ENCODE peak calls at places on chromosomes 2 and 18, in four cellular contexts. One of them, this sample, is unnamed.

GRCh38 chr2:189372688-189373257 is 68.5 kb upstream of the WDR75 start:
- DNase-seq in stimulated activated CD4-positive, alpha-beta T cell treated with anti-CD3 and anti-CD28 coated beads, Interleukin-1b, Interleukin-23, amount 100 ng/mL, for 24 hours: no peak
- DNase-seq in stimulated activated CD8-positive, alpha-beta memory T cell treated with anti-CD3 and anti-CD28 coated beads, Interleukin-2, amount 100 ng/mL, for 1 hour: no peak
- DNase-seq in iPS DF 6.9: no peak
- DNase-seq in this sample: no peak

GRCh38 chr2:218783612-218784169 is 1.7 kb downstream of the CYP27A1 start:
- DNase-seq in stimulated activated CD8-positive, alpha-beta memory T cell treated with anti-CD3 and anti-CD28 coated beads, Interleukin-2, amount 100 ng/mL, for 1 hour: no peak
- DNase-seq in stimulated activated CD4-positive, alpha-beta T cell treated with anti-CD3 and anti-CD28 coated beads, Interleukin-1b, Interleukin-23, amount 100 ng/mL, for 24 hours: no peak
- DNase-seq in iPS DF 6.9: no peak
- DNase-seq in this sample: no peak

GRCh38 chr2:45825001-45825651 is 173.7 kb downstream of the PRKCE start:
- DNase-seq in iPS DF 6.9: no peak
- DNase-seq in stimulated activated CD4-positive, alpha-beta T cell treated with anti-CD3 and anti-CD28 coated beads, Interleukin-1b, Interleukin-23, amount 100 ng/mL, for 24 hours: no peak
- DNase-seq in stimulated activated CD8-positive, alpha-beta memory T cell treated with anti-CD3 and anti-CD28 coated beads, Interleukin-2, amount 100 ng/mL, for 1 hour: no peak
- DNase-seq in this sample: no peak

GRCh38 chr18:28075501-28075900 is 101.4 kb downstream of the CDH2 start:
- DNase-seq in stimulated activated CD4-positive, alpha-beta T cell treated with anti-CD3 and anti-CD28 coated beads, Interleukin-1b, Interleukin-23, amount 100 ng/mL, for 24 hours: no peak
- DNase-seq in stimulated activated CD8-positive, alpha-beta memory T cell treated with anti-CD3 and anti-CD28 coated beads, Interleukin-2, amount 100 ng/mL, for 1 hour: no peak
- DNase-seq in iPS DF 6.9: no peak
- DNase-seq in this sample: no peak

GRCh38 chr2:190470256-190470826 is 62.2 kb downstream of the MFSD6 start:
- DNase-seq in stimulated activated CD8-positive, alpha-beta memory T cell treated with anti-CD3 and anti-CD28 coated beads, Interleukin-2, amount 100 ng/mL, for 1 hour: no peak
- DNase-seq in stimulated activated CD4-positive, alpha-beta T cell treated with anti-CD3 and anti-CD28 coated beads, Interleukin-1b, Interleukin-23, amount 100 ng/mL, for 24 hours: no peak
- DNase-seq in iPS DF 6.9: no peak
- DNase-seq in this sample: no peak

GRCh38 chr2:237161239-237161638 is 75.5 kb downstream of the COPS8 start:
- DNase-seq in iPS DF 6.9: no peak
- DNase-seq in stimulated activated CD4-positive, alpha-beta T cell treated with anti-CD3 and anti-CD28 coated beads, Interleukin-1b, Interleukin-23, amount 100 ng/mL, for 24 hours: no peak
- DNase-seq in stimulated activated CD8-positive, alpha-beta memory T cell treated with anti-CD3 and anti-CD28 coated beads, Interleukin-2, amount 100 ng/mL, for 1 hour: no peak
- DNase-seq in this sample: no peak

GRCh38 chr2:222468338-222468737 is 44.0 kb downstream of the SGPP2 start:
- DNase-seq in stimulated activated CD4-positive, alpha-beta T cell treated with anti-CD3 and anti-CD28 coated beads, Interleukin-1b, Interleukin-23, amount 100 ng/mL, for 24 hours: no peak
- DNase-seq in iPS DF 6.9: no peak
- DNase-seq in stimulated activated CD8-positive, alpha-beta memory T cell treated with anti-CD3 and anti-CD28 coated beads, Interleukin-2, amount 100 ng/mL, for 1 hour: no peak
- DNase-seq in this sample: no peak

GRCh38 chr2:86271248-86271647 is 66.2 kb downstream of the REEP1 start:
- DNase-seq in iPS DF 6.9: no peak
- DNase-seq in stimulated activated CD4-positive, alpha-beta T cell treated with anti-CD3 and anti-CD28 coated beads, Interleukin-1b, Interleukin-23, amount 100 ng/mL, for 24 hours: no peak
- DNase-seq in stimulated activated CD8-positive, alpha-beta memory T cell treated with anti-CD3 and anti-CD28 coated beads, Interleukin-2, amount 100 ng/mL, for 1 hour: no peak
- DNase-seq in this sample: no peak

GRCh38 chr2:237996041-237996593 is 29.3 kb downstream of the UBE2F start:
- DNase-seq in stimulated activated CD4-positive, alpha-beta T cell treated with anti-CD3 and anti-CD28 coated beads, Interleukin-1b, Interleukin-23, amount 100 ng/mL, for 24 hours: no peak
- DNase-seq in iPS DF 6.9: no peak
- DNase-seq in stimulated activated CD8-positive, alpha-beta memory T cell treated with anti-CD3 and anti-CD28 coated beads, Interleukin-2, amount 100 ng/mL, for 1 hour: no peak
- DNase-seq in this sample: no peak

GRCh38 chr2:84886791-84887190 is 5.9 kb upstream of the TRABD2A start:
- DNase-seq in iPS DF 6.9: no peak
- DNase-seq in stimulated activated CD8-positive, alpha-beta memory T cell treated with anti-CD3 and anti-CD28 coated beads, Interleukin-2, amount 100 ng/mL, for 1 hour: no peak
- DNase-seq in stimulated activated CD4-positive, alpha-beta T cell treated with anti-CD3 and anti-CD28 coated beads, Interleukin-1b, Interleukin-23, amount 100 ng/mL, for 24 hours: no peak
- DNase-seq in this sample: no peak

GRCh38 chr2:41994661-41995060 is 53.2 kb upstream of the PKDCC start:
- DNase-seq in stimulated activated CD4-positive, alpha-beta T cell treated with anti-CD3 and anti-CD28 coated beads, Interleukin-1b, Interleukin-23, amount 100 ng/mL, for 24 hours: no peak
- DNase-seq in stimulated activated CD8-positive, alpha-beta memory T cell treated with anti-CD3 and anti-CD28 coated beads, Interleukin-2, amount 100 ng/mL, for 1 hour: no peak
- DNase-seq in iPS DF 6.9: no peak
- DNase-seq in this sample: no peak

GRCh38 chr2:183607995-183608394 is 483.8 kb downstream of the NUP35 start:
- DNase-seq in stimulated activated CD4-positive, alpha-beta T cell treated with anti-CD3 and anti-CD28 coated beads, Interleukin-1b, Interleukin-23, amount 100 ng/mL, for 24 hours: no peak
- DNase-seq in stimulated activated CD8-positive, alpha-beta memory T cell treated with anti-CD3 and anti-CD28 coated beads, Interleukin-2, amount 100 ng/mL, for 1 hour: no peak
- DNase-seq in iPS DF 6.9: no peak
- DNase-seq in this sample: no peak

GRCh38 chr2:25528173-25528572 is 145.2 kb downstream of the DTNB start:
- DNase-seq in iPS DF 6.9: no peak
- DNase-seq in stimulated activated CD8-positive, alpha-beta memory T cell treated with anti-CD3 and anti-CD28 coated beads, Interleukin-2, amount 100 ng/mL, for 1 hour: no peak
- DNase-seq in stimulated activated CD4-positive, alpha-beta T cell treated with anti-CD3 and anti-CD28 coated beads, Interleukin-1b, Interleukin-23, amount 100 ng/mL, for 24 hours: no peak
- DNase-seq in this sample: no peak

GRCh38 chr2:34105015-34105767 is 506.1 kb upstream of the FAM98A start:
- DNase-seq in iPS DF 6.9: no peak
- DNase-seq in stimulated activated CD4-positive, alpha-beta T cell treated with anti-CD3 and anti-CD28 coated beads, Interleukin-1b, Interleukin-23, amount 100 ng/mL, for 24 hours: no peak
- DNase-seq in stimulated activated CD8-positive, alpha-beta memory T cell treated with anti-CD3 and anti-CD28 coated beads, Interleukin-2, amount 100 ng/mL, for 1 hour: no peak
- DNase-seq in this sample: no peak

GRCh38 chr2:21288732-21289506 is 165.2 kb downstream of the TDRD15 start:
- DNase-seq in stimulated activated CD4-positive, alpha-beta T cell treated with anti-CD3 and anti-CD28 coated beads, Interleukin-1b, Interleukin-23, amount 100 ng/mL, for 24 hours: no peak
- DNase-seq in stimulated activated CD8-positive, alpha-beta memory T cell treated with anti-CD3 and anti-CD28 coated beads, Interleukin-2, amount 100 ng/mL, for 1 hour: no peak
- DNase-seq in iPS DF 6.9: no peak
- DNase-seq in this sample: no peak

GRCh38 chr18:64720781-64721464 is 572.0 kb upstream of the LINC00305 start:
- DNase-seq in stimulated activated CD4-positive, alpha-beta T cell treated with anti-CD3 and anti-CD28 coated beads, Interleukin-1b, Interleukin-23, amount 100 ng/mL, for 24 hours: no peak
- DNase-seq in stimulated activated CD8-positive, alpha-beta memory T cell treated with anti-CD3 and anti-CD28 coated beads, Interleukin-2, amount 100 ng/mL, for 1 hour: no peak
- DNase-seq in iPS DF 6.9: no peak
- DNase-seq in this sample: no peak

GRCh38 chr18:3256693-3257626 is 5.0 kb upstream of the MYL12B start:
- DNase-seq in stimulated activated CD8-positive, alpha-beta memory T cell treated with anti-CD3 and anti-CD28 coated beads, Interleukin-2, amount 100 ng/mL, for 1 hour: no peak
- DNase-seq in stimulated activated CD4-positive, alpha-beta T cell treated with anti-CD3 and anti-CD28 coated beads, Interleukin-1b, Interleukin-23, amount 100 ng/mL, for 24 hours: no peak
- DNase-seq in iPS DF 6.9: no peak
- DNase-seq in this sample: no peak

GRCh38 chr2:100178085-100178788 is 35.8 kb upstream of the AFF3 start:
- DNase-seq in iPS DF 6.9: peak
- DNase-seq in stimulated activated CD8-positive, alpha-beta memory T cell treated with anti-CD3 and anti-CD28 coated beads, Interleukin-2, amount 100 ng/mL, for 1 hour: no peak
- DNase-seq in stimulated activated CD4-positive, alpha-beta T cell treated with anti-CD3 and anti-CD28 coated beads, Interleukin-1b, Interleukin-23, amount 100 ng/mL, for 24 hours: no peak
- DNase-seq in this sample: no peak

GRCh38 chr2:68853035-68853434 is 18.2 kb downstream of the BMP10 start:
- DNase-seq in iPS DF 6.9: no peak
- DNase-seq in stimulated activated CD4-positive, alpha-beta T cell treated with anti-CD3 and anti-CD28 coated beads, Interleukin-1b, Interleukin-23, amount 100 ng/mL, for 24 hours: no peak
- DNase-seq in stimulated activated CD8-positive, alpha-beta memory T cell treated with anti-CD3 and anti-CD28 coated beads, Interleukin-2, amount 100 ng/mL, for 1 hour: no peak
- DNase-seq in this sample: no peak

GRCh38 chr2:38146302-38146916 is 70.5 kb upstream of the CYP1B1 start:
- DNase-seq in stimulated activated CD8-positive, alpha-beta memory T cell treated with anti-CD3 and anti-CD28 coated beads, Interleukin-2, amount 100 ng/mL, for 1 hour: no peak
- DNase-seq in iPS DF 6.9: no peak
- DNase-seq in stimulated activated CD4-positive, alpha-beta T cell treated with anti-CD3 and anti-CD28 coated beads, Interleukin-1b, Interleukin-23, amount 100 ng/mL, for 24 hours: no peak
- DNase-seq in this sample: no peak

This sample was measured in omental fat pad.